ENCODE peak calls at places on chromosomes 4 and X, in six cellular contexts. A is naive thymus-derived CD8-positive, alpha-beta T cell; X is A549; D is NCI-H524; V is C1 segment of cervical spinal cord; B is OCI-LY7. Q is an unnamed sample.

GRCh38 chrX:132614297-132614696 is 125.5 kb upstream of the MBNL3 start:
- DNase-seq in V (no peak), A (no peak), X (no peak), B (peak), D (no peak), Q (no peak)

GRCh38 chr4:23324291-23324690 is 565.6 kb downstream of the PPARGC1A start:
- DNase-seq in X (no peak), B (no peak), D (no peak), A (no peak), V (no peak), Q (no peak)

GRCh38 chr4:140180577-140180976 is 26.6 kb upstream of the MAML3 start:
- DNase-seq in A (no peak), V (no peak), B (no peak), X (no peak), D (no peak), Q (no peak)

GRCh38 chr4:110959041-110959643 is 336.3 kb upstream of the PITX2 start:
- DNase-seq in A (no peak), X (no peak), V (no peak), B (peak), D (no peak), Q (no peak)

GRCh38 chr4:158163941-158164665 is 8.7 kb downstream of the GASK1B start:
- DNase-seq in D (no peak), V (no peak), B (no peak), X (no peak), A (no peak), Q (no peak)

GRCh38 chr4:123484291-123484926 is 87.8 kb downstream of the SPRY1 start:
- DNase-seq in D (no peak), X (no peak), B (no peak), V (no peak), A (no peak), Q (no peak)

GRCh38 chr4:62923783-62924182 is 1485.5 kb downstream of the TECRL start:
- DNase-seq in B (no peak), A (no peak), D (no peak), V (no peak), X (no peak), Q (no peak)

GRCh38 chrX:140524556-140524955 is 19.7 kb upstream of the SOX3 start:
- DNase-seq in V (no peak), A (no peak), X (no peak), D (no peak), B (no peak), Q (no peak)

GRCh38 chr4:6177587-6178197 is 22.7 kb downstream of the JAKMIP1 start:
- DNase-seq in V (no peak), A (no peak), D (no peak), B (peak), X (no peak), Q (no peak)

GRCh38 chr4:86706923-86707597 is 112.9 kb downstream of the PTPN13 start:
- DNase-seq in V (no peak), B (no peak), X (no peak), D (no peak), A (no peak), Q (no peak)

GRCh38 chrX:72365126-72365525 is 59.4 kb upstream of the CITED1 start:
- DNase-seq in B (no peak), V (no peak), A (no peak), D (no peak), X (no peak), Q (no peak)